ENCODE peak calls at places on chromosome 22, in four cellular contexts. C, B, S and A are unnamed samples.
A peak's percentile ranks its signal among the peaks of the same experiment; 100 is the strongest.

GRCh38 chr22:21641417-21641794 is 696 bp upstream of the SDF2L1 start:
- DNase-seq in B (peak; percentile 54), C (no peak), S (no peak), A (peak; percentile 61)

GRCh38 chr22:48675141-48675827 is 1152.4 kb downstream of the BRD1 start:
- DNase-seq in C (no peak), S (no peak), B (no peak), A (no peak)

GRCh38 chr22:49920859-49921258 is 2.4 kb downstream of the CRELD2 start:
- DNase-seq in B (no peak), C (no peak), S (no peak), A (no peak)

GRCh38 chr22:30968015-30968923 is at the start of gene MORC2:
- DNase-seq in C (peak; percentile 44), S (no peak), B (peak; percentile 75), A (peak; percentile 69)

GRCh38 chr22:46665151-46665695 is 45.0 kb downstream of the GRAMD4 start:
- DNase-seq in B (no peak), C (no peak), S (no peak), A (no peak)

GRCh38 chr22:30675436-30675835 is 7.8 kb upstream of the DUSP18 start:
- DNase-seq in C (no peak), S (no peak), B (no peak), A (no peak)

GRCh38 chr22:30314918-30315317 is 11.8 kb downstream of the TBC1D10A start:
- DNase-seq in C (peak; percentile 10), S (no peak), B (no peak), A (no peak)

GRCh38 chr22:42873361-42873760 is 16.3 kb upstream of the ARFGAP3 start:
- DNase-seq in C (no peak), S (no peak), B (no peak), A (no peak)

GRCh38 chr22:32271389-32271788 is 16.2 kb upstream of the SLC5A4 start:
- DNase-seq in S (no peak), B (no peak), C (no peak), A (no peak)

GRCh38 chr22:48091656-48092223 is 1329.3 kb downstream of the TBC1D22A start:
- DNase-seq in B (no peak), C (no peak), S (no peak), A (no peak)

GRCh38 chr22:37201066-37201820 is 11.0 kb downstream of the SSTR3 start:
- DNase-seq in C (no peak), S (no peak), B (no peak), A (no peak)

GRCh38 chr22:27750866-27751265 is 50.7 kb downstream of the MN1 start:
- DNase-seq in S (no peak), B (no peak), C (no peak), A (no peak)

GRCh38 chr22:43792905-43793304 is 19.2 kb downstream of the EFCAB6 start:
- DNase-seq in S (no peak), B (no peak), C (no peak), A (no peak)

GRCh38 chr22:25564320-25564978 is at the start of gene GRK3:
- DNase-seq in B (peak; percentile 72), C (peak; percentile 63), S (no peak), A (peak; percentile 83)

GRCh38 chr22:43343262-43343988 is at the start of gene SCUBE1:
- DNase-seq in B (peak; percentile 52), S (no peak), C (peak; percentile 28), A (peak; percentile 63)

GRCh38 chr22:40009953-40010751 is 15.4 kb downstream of the FAM83F start:
- DNase-seq in B (no peak), C (no peak), S (no peak), A (peak; percentile 63)

GRCh38 chr22:42007922-42008321 is 9.3 kb downstream of the WBP2NL start:
- DNase-seq in S (no peak), C (no peak), B (no peak), A (no peak)

GRCh38 chr22:30881361-30882180 is 87.0 kb downstream of the MORC2 start:
- DNase-seq in C (no peak), B (no peak), S (no peak), A (no peak)